ENCODE peak calls at places on chromosome 3, in six cellular contexts. One of them, this sample, is unnamed.

GRCh38 chr3:174440350-174440716 is 418.8 kb upstream of the NAALADL2 start:
- DNase-seq in K562: no peak
- DNase-seq in GM12891: no peak
- DNase-seq in H1: no peak
- DNase-seq in HepG2: no peak
- DNase-seq in GM12878: no peak
- DNase-seq in this sample: no peak

GRCh38 chr3:113264741-113265140 is 53.4 kb downstream of the BOC start:
- DNase-seq in K562: no peak
- DNase-seq in GM12891: no peak
- DNase-seq in H1: no peak
- DNase-seq in HepG2: no peak
- DNase-seq in GM12878: no peak
- DNase-seq in this sample: no peak

GRCh38 chr3:9420850-9421549 is 23.6 kb downstream of the SETD5 start:
- DNase-seq in K562: no peak
- DNase-seq in GM12891: no peak
- DNase-seq in H1: no peak
- DNase-seq in HepG2: no peak
- DNase-seq in GM12878: no peak
- DNase-seq in this sample: no peak

GRCh38 chr3:30659270-30660127 is 53.1 kb downstream of the TGFBR2 start:
- DNase-seq in K562: no peak
- DNase-seq in GM12891: no peak
- DNase-seq in H1: no peak
- DNase-seq in HepG2: peak; percentile 78
- DNase-seq in GM12878: no peak
- DNase-seq in this sample: no peak

GRCh38 chr3:128497305-128498126 is 4.5 kb upstream of the GATA2 start:
- DNase-seq in K562: peak; percentile 82
- DNase-seq in GM12891: peak; percentile 71
- DNase-seq in H1: peak; percentile 97
- DNase-seq in HepG2: no peak
- DNase-seq in GM12878: no peak
- DNase-seq in this sample: no peak

GRCh38 chr3:30952786-30953185 is 58.3 kb upstream of the GADL1 start:
- DNase-seq in K562: no peak
- DNase-seq in GM12891: no peak
- DNase-seq in H1: no peak
- DNase-seq in HepG2: no peak
- DNase-seq in GM12878: no peak
- DNase-seq in this sample: no peak

GRCh38 chr3:150022406-150023238 is 51.9 kb upstream of the PFN2 start:
- DNase-seq in K562: no peak
- DNase-seq in GM12891: no peak
- DNase-seq in H1: no peak
- DNase-seq in HepG2: no peak
- DNase-seq in GM12878: peak; percentile 23
- DNase-seq in this sample: no peak

GRCh38 chr3:138933981-138934691 is 12.8 kb downstream of the FOXL2 start:
- DNase-seq in K562: no peak
- DNase-seq in GM12891: no peak
- DNase-seq in H1: no peak
- DNase-seq in HepG2: no peak
- DNase-seq in GM12878: no peak
- DNase-seq in this sample: no peak

GRCh38 chr3:55686720-55687254 is 199.7 kb upstream of the WNT5A start:
- DNase-seq in K562: no peak
- DNase-seq in GM12891: no peak
- DNase-seq in H1: no peak
- DNase-seq in HepG2: no peak
- DNase-seq in GM12878: no peak
- DNase-seq in this sample: no peak

GRCh38 chr3:148464246-148464645 is 233.5 kb upstream of the AGTR1 start:
- DNase-seq in K562: no peak
- DNase-seq in GM12891: no peak
- DNase-seq in H1: no peak
- DNase-seq in HepG2: no peak
- DNase-seq in GM12878: no peak
- DNase-seq in this sample: no peak

GRCh38 chr3:127458698-127459097 is 131.8 kb downstream of the TPRA1 start:
- DNase-seq in K562: peak; percentile 45
- DNase-seq in GM12891: no peak
- DNase-seq in H1: peak; percentile 92
- DNase-seq in HepG2: no peak
- DNase-seq in GM12878: no peak
- DNase-seq in this sample: no peak

GRCh38 chr3:58206406-58207011 is 4.3 kb downstream of the DNASE1L3 start:
- DNase-seq in K562: no peak
- DNase-seq in GM12891: no peak
- DNase-seq in H1: no peak
- DNase-seq in HepG2: peak; percentile 47
- DNase-seq in GM12878: no peak
- DNase-seq in this sample: no peak

GRCh38 chr3:174035317-174035886 is 637.9 kb downstream of the NLGN1 start:
- DNase-seq in K562: no peak
- DNase-seq in GM12891: no peak
- DNase-seq in H1: no peak
- DNase-seq in HepG2: no peak
- DNase-seq in GM12878: no peak
- DNase-seq in this sample: no peak

GRCh38 chr3:168341965-168342719 is 246.4 kb upstream of the GOLIM4 start:
- DNase-seq in K562: no peak
- DNase-seq in GM12891: no peak
- DNase-seq in H1: no peak
- DNase-seq in HepG2: no peak
- DNase-seq in GM12878: no peak
- DNase-seq in this sample: no peak

GRCh38 chr3:38916706-38917105 is 100.7 kb upstream of the SCN10A start:
- DNase-seq in K562: no peak
- DNase-seq in GM12891: no peak
- DNase-seq in H1: no peak
- DNase-seq in HepG2: no peak
- DNase-seq in GM12878: no peak
- DNase-seq in this sample: no peak

GRCh38 chr3:62805578-62805977 is 69.6 kb downstream of the CADPS start:
- DNase-seq in K562: no peak
- DNase-seq in GM12891: no peak
- DNase-seq in H1: no peak
- DNase-seq in HepG2: no peak
- DNase-seq in GM12878: no peak
- DNase-seq in this sample: no peak

GRCh38 chr3:42923606-42924005 is 17.7 kb downstream of the ZNF662 start:
- DNase-seq in K562: no peak
- DNase-seq in GM12891: no peak
- DNase-seq in H1: no peak
- DNase-seq in HepG2: no peak
- DNase-seq in GM12878: no peak
- DNase-seq in this sample: no peak

GRCh38 chr3:42439461-42440075 is 29.2 kb upstream of the LYZL4 start:
- DNase-seq in K562: no peak
- DNase-seq in GM12891: no peak
- DNase-seq in H1: no peak
- DNase-seq in HepG2: no peak
- DNase-seq in GM12878: no peak
- DNase-seq in this sample: no peak

GRCh38 chr3:113533534-113533892 is 1.2 kb downstream of the SIDT1 start:
- DNase-seq in K562: no peak
- DNase-seq in GM12891: no peak
- DNase-seq in H1: no peak
- DNase-seq in HepG2: no peak
- DNase-seq in GM12878: no peak
- DNase-seq in this sample: no peak

GRCh38 chr3:189673535-189673934 is 42.3 kb downstream of the TP63 start:
- DNase-seq in K562: no peak
- DNase-seq in GM12891: no peak
- DNase-seq in H1: no peak
- DNase-seq in HepG2: no peak
- DNase-seq in GM12878: peak; percentile 42
- DNase-seq in this sample: no peak

GRCh38 chr3:138323971-138324370 is 5.7 kb downstream of the NME9 start:
- DNase-seq in K562: no peak
- DNase-seq in GM12891: no peak
- DNase-seq in H1: no peak
- DNase-seq in HepG2: no peak
- DNase-seq in GM12878: no peak
- DNase-seq in this sample: no peak

GRCh38 chr3:189132125-189132744 is 39.5 kb upstream of the TPRG1 start:
- DNase-seq in K562: no peak
- DNase-seq in GM12891: no peak
- DNase-seq in H1: no peak
- DNase-seq in HepG2: peak; percentile 65
- DNase-seq in GM12878: peak; percentile 9
- DNase-seq in this sample: no peak

GRCh38 chr3:148815736-148816135 is 11.9 kb upstream of the CPB1 start:
- DNase-seq in K562: no peak
- DNase-seq in GM12891: no peak
- DNase-seq in H1: no peak
- DNase-seq in HepG2: no peak
- DNase-seq in GM12878: no peak
- DNase-seq in this sample: no peak

GRCh38 chr3:10697918-10698317 is 118.1 kb upstream of the SLC6A11 start:
- DNase-seq in K562: peak; percentile 65
- DNase-seq in GM12891: no peak
- DNase-seq in H1: no peak
- DNase-seq in HepG2: no peak
- DNase-seq in GM12878: no peak
- DNase-seq in this sample: no peak

GRCh38 chr3:119206611-119207511 is 33.5 kb downstream of the UPK1B start:
- DNase-seq in K562: no peak
- DNase-seq in GM12891: no peak
- DNase-seq in H1: peak; percentile 47
- DNase-seq in HepG2: no peak
- DNase-seq in GM12878: no peak
- DNase-seq in this sample: no peak

GRCh38 chr3:165339753-165340152 is 143.6 kb upstream of the SLITRK3 start:
- DNase-seq in K562: no peak
- DNase-seq in GM12891: no peak
- DNase-seq in H1: no peak
- DNase-seq in HepG2: no peak
- DNase-seq in GM12878: no peak
- DNase-seq in this sample: no peak

GRCh38 chr3:28317438-28318022 is 31.0 kb upstream of the ZCWPW2 start:
- DNase-seq in K562: peak; percentile 68
- DNase-seq in GM12891: no peak
- DNase-seq in H1: no peak
- DNase-seq in HepG2: peak; percentile 57
- DNase-seq in GM12878: no peak
- DNase-seq in this sample: no peak

GRCh38 chr3:74009961-74010859 is 385.5 kb upstream of the PDZRN3 start:
- DNase-seq in K562: no peak
- DNase-seq in GM12891: no peak
- DNase-seq in H1: no peak
- DNase-seq in HepG2: no peak
- DNase-seq in GM12878: no peak
- DNase-seq in this sample: no peak

GRCh38 chr3:183653209-183654064 is 18.0 kb downstream of the KLHL24 start:
- DNase-seq in K562: no peak
- DNase-seq in GM12891: no peak
- DNase-seq in H1: peak; percentile 53
- DNase-seq in HepG2: no peak
- DNase-seq in GM12878: no peak
- DNase-seq in this sample: no peak
- TF ChIP-seq TAF1 in K562: no peak
- TF ChIP-seq TAF1 in GM12891: no peak
- TF ChIP-seq TAF1 in H1: no peak
- TF ChIP-seq TAF1 in HepG2: no peak
- TF ChIP-seq TAF1 in GM12878: no peak
- TF ChIP-seq TAF1 in this sample: no peak

DNA sequence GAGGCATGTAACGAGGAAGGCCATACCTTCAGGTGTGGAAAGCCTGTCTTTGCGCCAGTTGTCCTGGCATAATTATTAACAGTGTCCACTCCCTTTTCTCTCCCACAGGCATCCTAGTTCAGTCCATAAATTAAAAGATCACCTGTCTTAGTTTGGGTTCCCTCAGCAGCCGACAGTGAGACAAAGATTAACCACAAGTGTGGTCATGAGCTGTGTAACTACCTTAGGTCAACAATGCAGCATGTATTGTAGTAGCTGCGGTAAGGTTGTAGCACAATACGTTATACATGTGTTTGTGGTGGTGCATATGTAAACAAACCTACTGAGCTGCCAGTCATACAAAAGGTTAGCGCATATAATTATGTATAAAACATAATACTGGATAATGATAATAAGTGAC is 103.2 kb upstream of the GALNT15 start:
- DNase-seq in K562: no peak
- DNase-seq in GM12891: no peak
- DNase-seq in H1: no peak
- DNase-seq in HepG2: peak; percentile 66
- DNase-seq in GM12878: no peak
- DNase-seq in this sample: no peak
- TF ChIP-seq TAF1 in K562: no peak
- TF ChIP-seq TAF1 in GM12891: no peak
- TF ChIP-seq TAF1 in H1: no peak
- TF ChIP-seq TAF1 in HepG2: no peak
- TF ChIP-seq TAF1 in GM12878: no peak
- TF ChIP-seq TAF1 in this sample: no peak

GRCh38 chr3:121477589-121477988 is 68.2 kb downstream of the POLQ start:
- DNase-seq in K562: no peak
- DNase-seq in GM12891: no peak
- DNase-seq in H1: no peak
- DNase-seq in HepG2: no peak
- DNase-seq in GM12878: no peak
- DNase-seq in this sample: no peak
- TF ChIP-seq TAF1 in K562: no peak
- TF ChIP-seq TAF1 in GM12891: no peak
- TF ChIP-seq TAF1 in H1: no peak
- TF ChIP-seq TAF1 in HepG2: no peak
- TF ChIP-seq TAF1 in GM12878: no peak
- TF ChIP-seq TAF1 in this sample: no peak

GRCh38 chr3:158911586-158911985 is 109.7 kb downstream of the MFSD1 start:
- DNase-seq in K562: no peak
- DNase-seq in GM12891: no peak
- DNase-seq in H1: no peak
- DNase-seq in HepG2: no peak
- DNase-seq in GM12878: no peak
- DNase-seq in this sample: no peak
- TF ChIP-seq TAF1 in K562: no peak
- TF ChIP-seq TAF1 in GM12891: no peak
- TF ChIP-seq TAF1 in H1: no peak
- TF ChIP-seq TAF1 in HepG2: no peak
- TF ChIP-seq TAF1 in GM12878: no peak
- TF ChIP-seq TAF1 in this sample: no peak